ENCODE peak calls at places on chromosomes 3 and 15, in six cellular contexts. One of them, this sample, is unnamed.

GRCh38 chr3:197329382-197329781 is 31.0 kb upstream of the DLG1 start:
- DNase-seq in hepatocyte: no peak
- DNase-seq in omental fat pad: no peak
- DNase-seq in Calu3: no peak
- DNase-seq in suprapubic skin: no peak
- DNase-seq in ovary: no peak
- DNase-seq in this sample: no peak

GRCh38 chr15:72230197-72231065 is 559 bp downstream of the PKM start:
- DNase-seq in hepatocyte: peak
- DNase-seq in omental fat pad: peak
- DNase-seq in Calu3: peak
- DNase-seq in suprapubic skin: peak
- DNase-seq in ovary: peak
- DNase-seq in this sample: peak

GRCh38 chr3:58266577-58266976 is 29.0 kb downstream of the ABHD6 start:
- DNase-seq in hepatocyte: no peak
- DNase-seq in omental fat pad: no peak
- DNase-seq in Calu3: no peak
- DNase-seq in suprapubic skin: no peak
- DNase-seq in ovary: no peak
- DNase-seq in this sample: no peak

GRCh38 chr3:134325106-134325705 is 49.0 kb downstream of the AMOTL2 start:
- DNase-seq in hepatocyte: no peak
- DNase-seq in omental fat pad: no peak
- DNase-seq in Calu3: no peak
- DNase-seq in suprapubic skin: peak
- DNase-seq in ovary: no peak
- DNase-seq in this sample: no peak

GRCh38 chr15:50353999-50354837 is 780 bp downstream of the GABPB1 start:
- DNase-seq in hepatocyte: peak
- DNase-seq in omental fat pad: no peak
- DNase-seq in Calu3: peak
- DNase-seq in suprapubic skin: no peak
- DNase-seq in ovary: peak
- DNase-seq in this sample: peak

GRCh38 chr15:74196175-74196574 is 6.4 kb downstream of the STRA6 start:
- DNase-seq in hepatocyte: peak
- DNase-seq in omental fat pad: peak
- DNase-seq in Calu3: peak
- DNase-seq in suprapubic skin: no peak
- DNase-seq in ovary: peak
- DNase-seq in this sample: no peak

GRCh38 chr3:125024817-125025216 is 31.0 kb downstream of the HEG1 start:
- DNase-seq in hepatocyte: no peak
- DNase-seq in omental fat pad: no peak
- DNase-seq in Calu3: no peak
- DNase-seq in suprapubic skin: no peak
- DNase-seq in ovary: no peak
- DNase-seq in this sample: peak

GRCh38 chr3:30604091-30604490 is 2.3 kb upstream of the TGFBR2 start:
- DNase-seq in hepatocyte: no peak
- DNase-seq in omental fat pad: no peak
- DNase-seq in Calu3: no peak
- DNase-seq in suprapubic skin: no peak
- DNase-seq in ovary: no peak
- DNase-seq in this sample: no peak

GRCh38 chr3:113685956-113686721 is 10.3 kb downstream of the USF3 start:
- DNase-seq in hepatocyte: peak
- DNase-seq in omental fat pad: no peak
- DNase-seq in Calu3: no peak
- DNase-seq in suprapubic skin: no peak
- DNase-seq in ovary: no peak
- DNase-seq in this sample: no peak

GRCh38 chr3:10524799-10525301 is 19.5 kb upstream of the ATP2B2 start:
- DNase-seq in hepatocyte: no peak
- DNase-seq in omental fat pad: no peak
- DNase-seq in Calu3: no peak
- DNase-seq in suprapubic skin: peak
- DNase-seq in ovary: peak
- DNase-seq in this sample: peak

GRCh38 chr3:101270158-101270557 is 50.2 kb downstream of the IMPG2 start:
- DNase-seq in hepatocyte: no peak
- DNase-seq in omental fat pad: no peak
- DNase-seq in Calu3: no peak
- DNase-seq in suprapubic skin: no peak
- DNase-seq in ovary: no peak
- DNase-seq in this sample: no peak

GRCh38 chr3:126923895-126924294 is 59.0 kb upstream of the PLXNA1 start:
- DNase-seq in hepatocyte: no peak
- DNase-seq in omental fat pad: no peak
- DNase-seq in Calu3: no peak
- DNase-seq in suprapubic skin: no peak
- DNase-seq in ovary: no peak
- DNase-seq in this sample: no peak

GRCh38 chr3:197793246-197793645 is 2.2 kb downstream of the LRCH3 start:
- DNase-seq in hepatocyte: no peak
- DNase-seq in omental fat pad: no peak
- DNase-seq in Calu3: no peak
- DNase-seq in suprapubic skin: no peak
- DNase-seq in ovary: no peak
- DNase-seq in this sample: no peak

GRCh38 chr3:41026394-41027177 is 172.7 kb upstream of the CTNNB1 start:
- DNase-seq in hepatocyte: peak
- DNase-seq in omental fat pad: peak
- DNase-seq in Calu3: no peak
- DNase-seq in suprapubic skin: no peak
- DNase-seq in ovary: peak
- DNase-seq in this sample: no peak

GRCh38 chr3:133562376-133562775 is 11.1 kb upstream of the CDV3 start:
- DNase-seq in hepatocyte: no peak
- DNase-seq in omental fat pad: no peak
- DNase-seq in Calu3: no peak
- DNase-seq in suprapubic skin: no peak
- DNase-seq in ovary: no peak
- DNase-seq in this sample: no peak

GRCh38 chr3:40557558-40558161 is 32.9 kb downstream of the ZNF621 start:
- DNase-seq in hepatocyte: no peak
- DNase-seq in omental fat pad: no peak
- DNase-seq in Calu3: no peak
- DNase-seq in suprapubic skin: no peak
- DNase-seq in ovary: no peak
- DNase-seq in this sample: no peak

GRCh38 chr3:66200147-66200546 is 20.7 kb upstream of the SLC25A26 start:
- DNase-seq in hepatocyte: peak
- DNase-seq in omental fat pad: no peak
- DNase-seq in Calu3: peak
- DNase-seq in suprapubic skin: no peak
- DNase-seq in ovary: no peak
- DNase-seq in this sample: no peak

GRCh38 chr15:65286069-65286703 is 497 bp downstream of the PARP16 start:
- DNase-seq in hepatocyte: peak
- DNase-seq in omental fat pad: no peak
- DNase-seq in Calu3: no peak
- DNase-seq in suprapubic skin: no peak
- DNase-seq in ovary: peak
- DNase-seq in this sample: no peak

GRCh38 chr3:134315286-134316106 is 58.8 kb downstream of the AMOTL2 start:
- DNase-seq in hepatocyte: no peak
- DNase-seq in omental fat pad: no peak
- DNase-seq in Calu3: no peak
- DNase-seq in suprapubic skin: peak
- DNase-seq in ovary: peak
- DNase-seq in this sample: peak

GRCh38 chr3:181948286-181948685 is 236.6 kb downstream of the SOX2 start:
- DNase-seq in hepatocyte: peak
- DNase-seq in omental fat pad: no peak
- DNase-seq in Calu3: peak
- DNase-seq in suprapubic skin: no peak
- DNase-seq in ovary: no peak
- DNase-seq in this sample: no peak

GRCh38 chr3:122942937-122943827 is 84.4 kb downstream of the SEMA5B start:
- DNase-seq in hepatocyte: peak
- DNase-seq in omental fat pad: no peak
- DNase-seq in Calu3: peak
- DNase-seq in suprapubic skin: no peak
- DNase-seq in ovary: peak
- DNase-seq in this sample: no peak

GRCh38 chr3:168714609-168715240 is 619.0 kb upstream of the GOLIM4 start:
- DNase-seq in hepatocyte: no peak
- DNase-seq in omental fat pad: no peak
- DNase-seq in Calu3: no peak
- DNase-seq in suprapubic skin: no peak
- DNase-seq in ovary: no peak
- DNase-seq in this sample: no peak

GRCh38 chr15:57680021-57680420 is 26.5 kb upstream of the POLR2M start:
- DNase-seq in hepatocyte: peak
- DNase-seq in omental fat pad: no peak
- DNase-seq in Calu3: no peak
- DNase-seq in suprapubic skin: no peak
- DNase-seq in ovary: no peak
- DNase-seq in this sample: no peak

GRCh38 chr15:55526559-55527036 is 18.6 kb upstream of the DNAAF4 start:
- DNase-seq in hepatocyte: peak
- DNase-seq in omental fat pad: no peak
- DNase-seq in Calu3: peak
- DNase-seq in suprapubic skin: no peak
- DNase-seq in ovary: no peak
- DNase-seq in this sample: no peak

GRCh38 chr15:101060576-101061551 is 141.7 kb downstream of the LRRK1 start:
- DNase-seq in hepatocyte: no peak
- DNase-seq in omental fat pad: peak
- DNase-seq in Calu3: no peak
- DNase-seq in suprapubic skin: peak
- DNase-seq in ovary: no peak
- DNase-seq in this sample: peak

GRCh38 chr3:2851835-2852234 is 258.3 kb downstream of the IL5RA start:
- DNase-seq in hepatocyte: peak
- DNase-seq in omental fat pad: no peak
- DNase-seq in Calu3: no peak
- DNase-seq in suprapubic skin: no peak
- DNase-seq in ovary: no peak
- DNase-seq in this sample: peak

GRCh38 chr3:187741403-187742350 is 3.6 kb downstream of the BCL6 start:
- DNase-seq in hepatocyte: peak
- DNase-seq in omental fat pad: no peak
- DNase-seq in Calu3: peak
- DNase-seq in suprapubic skin: peak
- DNase-seq in ovary: peak
- DNase-seq in this sample: peak

GRCh38 chr3:154954750-154955149 is 125.4 kb upstream of the MME start:
- DNase-seq in hepatocyte: peak
- DNase-seq in omental fat pad: no peak
- DNase-seq in Calu3: no peak
- DNase-seq in suprapubic skin: no peak
- DNase-seq in ovary: no peak
- DNase-seq in this sample: no peak

DNA sequence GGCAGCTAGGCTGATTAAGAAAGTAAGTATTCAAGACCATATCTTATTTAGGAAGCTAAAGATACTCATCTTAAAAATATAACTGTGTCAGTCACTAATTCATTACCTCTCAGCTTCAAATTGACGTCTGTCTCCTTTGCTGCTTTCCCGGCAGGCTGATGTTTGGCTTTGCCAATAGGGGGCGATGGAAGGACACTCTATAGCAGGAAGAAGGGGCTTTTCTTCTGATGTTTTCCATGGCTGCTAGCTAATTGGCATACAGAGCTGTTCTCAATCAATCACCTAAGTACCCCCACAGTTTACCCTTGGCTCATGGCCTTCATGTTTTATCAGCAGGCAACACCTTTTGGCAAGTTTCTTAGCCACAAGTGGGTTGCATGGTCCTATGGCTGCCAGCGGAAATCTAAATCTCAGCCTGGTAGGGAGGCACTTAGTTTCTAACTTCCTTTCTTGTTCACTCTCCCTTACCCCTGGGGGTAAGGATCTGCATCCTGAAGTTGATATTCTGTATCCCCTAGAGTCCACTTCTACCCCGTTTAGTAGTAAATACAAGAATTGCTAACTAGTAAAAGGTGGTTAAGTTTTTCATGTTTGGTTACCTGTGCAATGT is 45.0 kb downstream of the ESYT3 start:
- DNase-seq in hepatocyte: peak
- DNase-seq in omental fat pad: no peak
- DNase-seq in Calu3: peak
- DNase-seq in suprapubic skin: no peak
- DNase-seq in ovary: no peak
- DNase-seq in this sample: no peak
- TF ChIP-seq CTCF in hepatocyte: peak
- TF ChIP-seq CTCF in omental fat pad: no peak
- TF ChIP-seq CTCF in Calu3: peak
- TF ChIP-seq CTCF in suprapubic skin: no peak
- TF ChIP-seq CTCF in ovary: no peak
- TF ChIP-seq CTCF in this sample: no peak

DNA sequence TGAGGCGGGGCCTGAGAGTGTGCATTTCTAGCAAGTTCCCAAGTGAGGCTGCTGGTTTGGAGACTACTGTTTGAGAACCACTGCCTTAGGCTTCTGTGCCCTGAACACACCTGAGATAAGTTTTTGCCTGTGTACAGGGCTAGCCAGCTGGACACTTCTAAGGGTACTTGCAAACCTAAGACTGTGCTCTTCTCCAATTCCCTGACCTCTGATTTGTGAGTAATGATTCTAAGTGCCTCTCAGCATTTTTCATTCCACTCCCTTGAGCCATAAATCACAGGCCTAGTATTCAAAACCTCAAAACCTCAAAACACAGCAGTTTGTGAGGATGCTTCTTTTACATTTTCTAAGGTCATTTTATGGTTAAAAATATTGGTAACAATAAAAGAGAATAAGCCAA is 148.4 kb downstream of the CHST2 start:
- DNase-seq in hepatocyte: no peak
- DNase-seq in omental fat pad: no peak
- DNase-seq in Calu3: no peak
- DNase-seq in suprapubic skin: no peak
- DNase-seq in ovary: no peak
- DNase-seq in this sample: no peak
- TF ChIP-seq CTCF in hepatocyte: no peak
- TF ChIP-seq CTCF in omental fat pad: no peak
- TF ChIP-seq CTCF in Calu3: no peak
- TF ChIP-seq CTCF in suprapubic skin: no peak
- TF ChIP-seq CTCF in ovary: no peak
- TF ChIP-seq CTCF in this sample: no peak

GRCh38 chr3:36911990-36912804 is 32.7 kb downstream of the TRANK1 start:
- DNase-seq in hepatocyte: peak
- DNase-seq in omental fat pad: no peak
- DNase-seq in Calu3: peak
- DNase-seq in suprapubic skin: no peak
- DNase-seq in ovary: no peak
- DNase-seq in this sample: peak
- TF ChIP-seq CTCF in hepatocyte: no peak
- TF ChIP-seq CTCF in omental fat pad: no peak
- TF ChIP-seq CTCF in Calu3: no peak
- TF ChIP-seq CTCF in suprapubic skin: no peak
- TF ChIP-seq CTCF in ovary: no peak
- TF ChIP-seq CTCF in this sample: no peak

DNA sequence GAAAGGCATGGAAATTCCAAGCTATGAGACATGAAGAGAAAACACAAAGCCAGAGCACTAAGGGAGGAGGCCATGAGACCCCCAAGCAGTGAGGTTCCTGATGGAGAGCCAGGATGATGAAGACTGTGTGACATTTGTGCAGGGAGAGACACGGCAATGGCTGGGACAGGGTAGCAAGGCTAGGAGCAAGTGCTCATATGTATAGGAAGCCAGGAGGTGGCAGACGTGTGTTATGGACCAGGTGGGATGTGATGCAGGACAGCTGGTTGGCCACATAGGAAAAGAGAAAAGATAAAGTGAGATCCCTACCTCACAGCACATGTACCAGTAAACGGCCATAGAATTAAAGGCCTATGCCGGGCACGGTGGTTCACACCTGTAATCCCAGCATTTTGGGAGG is 112.7 kb downstream of the APBA2 start:
- DNase-seq in hepatocyte: no peak
- DNase-seq in omental fat pad: no peak
- DNase-seq in Calu3: no peak
- DNase-seq in suprapubic skin: no peak
- DNase-seq in ovary: no peak
- DNase-seq in this sample: no peak
- TF ChIP-seq CTCF in hepatocyte: no peak
- TF ChIP-seq CTCF in omental fat pad: no peak
- TF ChIP-seq CTCF in Calu3: no peak
- TF ChIP-seq CTCF in suprapubic skin: no peak
- TF ChIP-seq CTCF in ovary: no peak
- TF ChIP-seq CTCF in this sample: no peak